ENCODE peak calls at places on chromosomes 12 and 14, in six cellular contexts. A is HCT116, X is transverse colon, S is Peyer's patch, P is heart left ventricle, M is testis. F is an unnamed sample. For H3K36me3, the result is how much of the 10 kb centered on the place peaks cover.

GRCh38 chr12:104702565-104703139 is 245.9 kb downstream of the CHST11 start:
- DNase-seq in A (no peak), X (no peak), S (no peak), P (peak), M (peak), F (peak)

GRCh38 chr12:113889806-113890581 is 76.1 kb downstream of the RBM19 start:
- DNase-seq in A (no peak), X (no peak), S (no peak), P (no peak), M (no peak), F (no peak)

GRCh38 chr12:40103043-40103442 is 2.8 kb downstream of the SLC2A13 start:
- DNase-seq in A (no peak), X (no peak), S (no peak), P (no peak), M (no peak), F (no peak)

GRCh38 chr12:29521951-29522350 is 24.5 kb upstream of the OVCH1 start:
- DNase-seq in A (no peak), X (no peak), S (no peak), P (no peak), M (no peak), F (no peak)

GRCh38 chr12:68538722-68539614 is 71.7 kb upstream of the RAP1B start:
- DNase-seq in A (no peak), X (peak), S (peak), P (peak), M (peak), F (peak)

GRCh38 chr12:89833337-89834252 is 125.0 kb upstream of the ATP2B1 start:
- DNase-seq in A (no peak), X (no peak), S (no peak), P (no peak), M (no peak), F (no peak)

GRCh38 chr14:21924479-21924878 is 250.9 kb upstream of the OR4E1 start:
- DNase-seq in A (no peak), X (peak), S (peak), P (no peak), M (no peak), F (no peak)

GRCh38 chr12:42985506-42985905 is 396.0 kb upstream of the PRICKLE1 start:
- DNase-seq in A (no peak), X (no peak), S (no peak), P (no peak), M (no peak), F (no peak)

GRCh38 chr12:58629376-58629775 is 290.9 kb downstream of the LRIG3 start:
- DNase-seq in A (no peak), X (no peak), S (no peak), P (no peak), M (no peak), F (no peak)

GRCh38 chr14:87491816-87492215 is 501.2 kb downstream of the GALC start:
- DNase-seq in A (no peak), X (no peak), S (no peak), P (no peak), M (no peak), F (no peak)

GRCh38 chr12:14970467-14970866 is 2.4 kb upstream of the PDE6H start:
- DNase-seq in A (no peak), X (no peak), S (no peak), P (no peak), M (no peak), F (no peak)

GRCh38 chr14:91311284-91311662 is 66.8 kb upstream of the GPR68 start:
- DNase-seq in A (no peak), X (peak), S (peak), P (no peak), M (no peak), F (no peak)

GRCh38 chr12:94041833-94042232 is 106.5 kb upstream of the PLXNC1 start:
- DNase-seq in A (no peak), X (no peak), S (no peak), P (no peak), M (no peak), F (no peak)

GRCh38 chr14:74299061-74299545 is 3.6 kb downstream of the ABCD4 start:
- DNase-seq in A (peak), X (no peak), S (no peak), P (peak), M (no peak), F (no peak)

GRCh38 chr12:71393625-71394024 is 46.0 kb upstream of the LGR5 start:
- DNase-seq in A (no peak), X (no peak), S (no peak), P (no peak), M (no peak), F (no peak)

GRCh38 chr12:128055567-128055966 is 211.4 kb upstream of the TMEM132C start:
- DNase-seq in A (no peak), X (no peak), S (no peak), P (no peak), M (no peak), F (no peak)

GRCh38 chr12:3152013-3152412 is 74.8 kb downstream of the TSPAN9 start:
- DNase-seq in A (no peak), X (no peak), S (no peak), P (peak), M (no peak), F (no peak)

GRCh38 chr14:61475316-61475715 is 153.9 kb downstream of the PRKCH start:
- DNase-seq in A (peak), X (no peak), S (no peak), P (no peak), M (no peak), F (no peak)

GRCh38 chr12:52260351-52261210 is 13.9 kb upstream of the KRT86 start:
- DNase-seq in A (no peak), X (no peak), S (no peak), P (no peak), M (no peak), F (no peak)

GRCh38 chr12:46535907-46536306 is 163.3 kb upstream of the SLC38A2 start:
- DNase-seq in A (no peak), X (no peak), S (no peak), P (peak), M (no peak), F (no peak)

GRCh38 chr12:56338643-56339422 is at the start of gene IL23A:
- DNase-seq in A (no peak), X (peak), S (peak), P (no peak), M (no peak), F (no peak)

GRCh38 chr12:95342008-95342407 is 124.4 kb downstream of the VEZT start:
- DNase-seq in A (no peak), X (no peak), S (no peak), P (no peak), M (no peak), F (no peak)

GRCh38 chr12:88036368-88036965 is 7.3 kb upstream of the C12orf50 start:
- DNase-seq in A (no peak), X (no peak), S (no peak), P (no peak), M (no peak), F (no peak)

GRCh38 chr12:88035907-88036289 is 6.7 kb upstream of the C12orf50 start:
- DNase-seq in A (no peak), X (peak), S (no peak), P (no peak), M (no peak), F (no peak)

GRCh38 chr12:88037770-88038169 is 8.6 kb upstream of the C12orf50 start:
- DNase-seq in A (no peak), X (no peak), S (no peak), P (no peak), M (no peak), F (no peak)

DNA sequence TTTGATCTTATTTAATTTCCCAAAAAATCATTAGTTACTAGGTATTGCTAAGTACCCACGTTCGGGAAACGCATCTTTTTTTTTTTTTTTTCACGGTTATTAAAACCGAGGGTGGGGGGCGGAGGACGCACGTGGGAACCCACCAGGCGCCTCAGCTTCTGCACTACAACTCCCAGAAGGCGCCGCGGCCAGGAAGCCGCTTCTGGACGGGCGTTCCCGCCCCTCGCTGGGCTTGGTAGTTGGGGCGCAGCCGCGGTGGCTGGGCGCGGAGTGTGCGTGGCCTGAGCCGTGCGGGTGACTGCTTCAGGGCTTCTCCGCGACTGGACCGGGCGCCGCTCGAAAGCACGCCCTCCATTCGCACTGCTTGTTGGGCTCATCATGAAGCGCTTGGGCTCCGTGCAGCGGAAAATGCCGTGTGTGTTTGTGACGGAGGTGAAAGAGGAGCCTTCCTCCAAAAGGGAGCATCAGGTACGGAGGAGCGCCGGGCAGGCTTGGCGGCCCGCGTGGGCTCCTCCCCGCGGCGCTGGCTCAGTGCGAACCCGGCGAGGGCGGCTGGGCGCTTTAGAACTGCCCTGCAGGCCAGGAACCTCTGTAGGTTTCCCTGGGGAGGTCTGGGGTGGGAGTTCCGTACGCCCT is 6.2 kb upstream of the C12orf50 start:
- DNase-seq in A (peak), X (peak), S (peak), P (peak), M (peak), F (peak)
- TF ChIP-seq POLR2A in A (peak), X (peak), S (peak), P (peak), M (peak), F (peak)

DNA sequence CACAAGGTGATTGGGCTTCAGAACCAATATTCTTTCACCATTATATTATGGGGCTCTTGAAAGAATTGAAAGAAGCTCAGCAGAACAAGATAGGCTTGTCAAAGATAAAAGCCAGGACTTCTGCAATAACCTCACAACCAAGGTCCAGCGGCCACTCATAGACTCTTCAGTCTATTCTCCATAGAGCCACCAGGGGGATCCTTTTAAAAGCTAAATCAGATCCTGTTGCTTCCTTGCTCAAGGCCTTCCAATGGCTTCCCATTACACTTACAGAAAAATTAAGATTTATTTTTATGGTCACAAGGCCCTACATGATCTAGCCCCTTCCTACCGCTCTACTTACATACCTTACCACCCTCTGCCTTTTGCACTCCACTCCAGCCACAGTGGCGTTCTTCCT is 169.6 kb downstream of the C12orf42 start:
- DNase-seq in A (peak), X (no peak), S (no peak), P (no peak), M (no peak), F (no peak)
- TF ChIP-seq CTCF in A (peak), X (no peak), S (no peak), P (no peak), M (no peak), F (no peak)

GRCh38 chr12:47782372-47782770 is 9.3 kb downstream of the SLC48A1 start:
- DNase-seq in A (no peak), X (no peak), S (no peak), P (no peak), M (no peak), F (no peak)
- H3K36me3 ChIP-seq in A (under half), X (under half), S (under half), P (half or more), M (under half), F (half or more)

GRCh38 chr14:24051789-24052655 is at the start of gene CARMIL3:
- DNase-seq in A (no peak), X (peak), S (peak), P (peak), M (peak), F (peak)
- TF ChIP-seq POLR2A in A (peak), X (no peak), S (no peak), P (peak), M (no peak), F (peak)

DNA sequence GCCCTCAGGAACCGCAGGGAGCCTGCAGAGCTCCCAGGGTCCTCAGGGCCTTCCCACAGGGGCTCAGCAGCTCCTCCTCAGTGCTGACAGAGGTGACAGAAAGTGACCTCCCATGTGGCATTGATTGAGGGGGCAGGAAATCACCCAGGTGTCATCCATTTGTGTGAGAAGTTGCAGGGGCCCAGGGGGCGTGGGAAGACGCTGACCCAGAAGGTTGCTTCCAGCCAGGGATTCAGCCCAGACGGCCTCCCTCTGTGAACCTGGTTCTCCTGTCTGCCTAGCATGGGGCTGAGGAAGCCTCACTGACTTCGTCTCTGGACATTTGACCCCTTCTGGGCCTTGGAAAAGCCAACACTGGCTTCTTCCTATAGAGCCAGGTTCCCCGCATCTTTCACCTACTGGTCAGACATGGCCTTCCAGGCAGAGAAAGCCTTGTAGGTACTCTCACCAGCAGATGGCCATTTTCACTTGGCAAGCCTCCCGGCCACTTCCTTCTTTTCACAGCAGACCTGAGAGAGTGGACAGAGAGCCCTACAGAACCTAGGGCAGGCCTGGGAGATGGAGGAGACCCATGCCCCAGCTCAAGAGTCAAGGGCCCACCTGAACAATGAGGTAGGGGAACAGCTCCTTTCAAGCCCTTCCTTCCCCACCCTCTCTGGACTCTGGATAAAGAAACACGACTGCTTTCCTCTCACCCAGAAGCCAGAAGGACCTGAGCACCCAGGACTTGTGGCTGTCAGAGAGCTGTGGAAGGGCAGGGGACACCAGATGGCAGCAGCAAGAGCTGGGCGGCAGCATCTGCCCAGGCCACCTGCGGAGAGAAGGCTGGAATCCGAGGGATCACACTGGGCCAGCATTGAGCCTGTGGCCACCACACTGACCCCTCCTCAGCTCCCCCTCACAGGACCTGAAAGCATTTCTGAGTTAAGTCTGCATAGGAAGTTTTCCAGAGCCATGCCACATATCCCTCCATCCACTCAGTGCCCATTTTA is 377.8 kb downstream of the DPF3 start:
- DNase-seq in A (no peak), X (no peak), S (no peak), P (no peak), M (peak), F (no peak)
- TF ChIP-seq CTCF in A (no peak), X (no peak), S (no peak), P (no peak), M (no peak), F (no peak)

GRCh38 chr12:62304560-62304959 is 44.4 kb downstream of the USP15 start:
- DNase-seq in A (no peak), X (no peak), S (no peak), P (no peak), M (no peak), F (no peak)
- H3K36me3 ChIP-seq in A (under half), X (under half), S (under half), P (under half), M (under half), F (under half)

DNA sequence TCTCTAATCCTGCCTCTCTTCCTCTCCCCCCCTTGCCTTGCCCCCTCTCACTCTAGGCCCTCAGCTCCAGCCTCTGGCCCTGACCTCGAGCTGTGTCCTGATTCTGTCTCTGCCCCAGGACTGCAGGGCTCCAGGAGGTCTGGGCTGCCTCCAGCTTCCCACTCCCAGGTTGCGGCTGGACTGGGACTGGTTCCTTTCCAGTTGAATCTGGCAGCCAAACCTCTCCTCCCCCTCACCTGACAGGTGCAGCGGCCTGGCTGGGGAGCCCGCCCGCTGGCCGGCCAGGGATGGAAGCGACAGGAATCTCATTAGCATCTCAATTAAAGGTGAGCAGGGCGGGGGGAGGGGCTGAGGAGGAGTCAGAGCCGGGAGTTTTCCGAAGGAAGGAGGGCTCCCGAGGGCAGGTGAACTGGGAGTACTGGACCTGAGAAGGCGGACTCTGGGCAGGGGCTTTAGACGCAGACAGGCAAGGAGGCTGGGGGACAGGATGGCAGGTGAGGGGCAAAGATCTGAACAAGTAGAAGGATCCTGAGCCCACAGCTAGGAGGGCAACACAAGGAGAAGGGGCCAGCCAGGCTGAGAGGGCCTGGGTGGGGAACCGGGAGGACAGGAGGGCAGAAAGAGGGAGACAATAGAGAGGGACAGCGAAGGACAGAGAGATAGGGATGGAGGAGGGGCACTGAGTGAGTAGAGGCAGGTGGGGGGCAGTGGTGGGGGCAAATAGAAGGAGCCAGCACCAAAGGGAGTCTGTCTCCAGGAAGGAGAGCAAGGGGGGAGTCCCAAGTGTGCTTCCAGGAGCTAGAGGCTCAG is at the start of gene SCNN1A:
- DNase-seq in A (no peak), X (peak), S (no peak), P (no peak), M (no peak), F (peak)
- TF ChIP-seq POLR2A in A (no peak), X (peak), S (peak), P (no peak), M (no peak), F (no peak)